ENCODE peak calls at places on chromosomes 7 and 10, in nine cellular contexts. I is GM10248; G is germinal center; B is dermis microvascular lymphatic vessel endothelial cell; L is nucleus accumbens; P is epithelial cell of esophagus; X is NCI-H1417; M is SK-N-SH; N is stimulated activated CD8-positive, alpha-beta memory T cell treated with anti-CD3 and anti-CD28 coated beads, Interleukin-7, amount 100 ng/mL, for 1 hour. J is an unnamed sample.

GRCh38 chr7:155560196-155560595 is 13.8 kb upstream of the CNPY1 start:
- DNase-seq in I (no peak), G (no peak), B (no peak), L (no peak), P (no peak), X (no peak), M (no peak), N (no peak), J (no peak)

GRCh38 chr7:106062006-106062405 is 50.1 kb downstream of the SYPL1 start:
- DNase-seq in I (no peak), G (no peak), B (no peak), L (no peak), P (peak), X (no peak), M (no peak), N (no peak), J (no peak)

GRCh38 chr7:70116867-70117266 is 518.6 kb downstream of the AUTS2 start:
- DNase-seq in I (no peak), G (no peak), B (no peak), L (no peak), P (no peak), X (no peak), M (no peak), N (no peak), J (no peak)

GRCh38 chr10:99977916-99978315 is 31.8 kb downstream of the DNMBP start:
- DNase-seq in I (no peak), G (no peak), B (no peak), L (no peak), P (no peak), X (no peak), M (no peak), N (no peak), J (no peak)

GRCh38 chr7:26686448-26686981 is 177.9 kb downstream of the SKAP2 start:
- DNase-seq in I (no peak), G (no peak), B (peak), L (no peak), P (peak), X (peak), M (peak), N (no peak), J (peak)

GRCh38 chr7:130959743-130960207 is 225.8 kb upstream of the KLF14 start:
- DNase-seq in I (no peak), G (no peak), B (no peak), L (no peak), P (peak), X (no peak), M (no peak), N (no peak), J (no peak)

GRCh38 chr10:42941245-42941644 is 135.6 kb upstream of the RET start:
- DNase-seq in I (peak), G (no peak), B (no peak), L (no peak), P (no peak), X (no peak), M (peak), N (no peak), J (no peak)

GRCh38 chr7:152541892-152542291 is 106.1 kb upstream of the KMT2C start:
- DNase-seq in I (no peak), G (no peak), B (no peak), L (no peak), P (no peak), X (no peak), M (no peak), N (no peak), J (no peak)

GRCh38 chr10:130873636-130874035 is 437.9 kb downstream of the TCERG1L start:
- DNase-seq in I (no peak), G (no peak), B (no peak), L (no peak), P (no peak), X (no peak), M (no peak), N (no peak), J (no peak)

GRCh38 chr7:150323682-150324365 is 479 bp upstream of the ACTR3C start:
- DNase-seq in I (peak), G (no peak), B (no peak), L (no peak), P (peak), X (no peak), M (peak), N (no peak), J (peak)

GRCh38 chr10:71368639-71369038 is 28.1 kb upstream of the CDH23 start:
- DNase-seq in I (no peak), G (peak), B (no peak), L (no peak), P (no peak), X (no peak), M (no peak), N (no peak), J (no peak)

GRCh38 chr7:131164900-131165254 is 162.8 kb upstream of the MKLN1 start:
- DNase-seq in I (no peak), G (no peak), B (no peak), L (no peak), P (no peak), X (no peak), M (no peak), N (no peak), J (no peak)

GRCh38 chr7:74178632-74179031 is 4.5 kb downstream of the EIF4H start:
- DNase-seq in I (no peak), G (no peak), B (no peak), L (no peak), P (peak), X (no peak), M (no peak), N (no peak), J (no peak)

GRCh38 chr7:130515315-130516047 is 23.6 kb downstream of the MEST start:
- DNase-seq in I (no peak), G (no peak), B (no peak), L (no peak), P (no peak), X (no peak), M (no peak), N (no peak), J (no peak)

GRCh38 chr10:84613336-84614021 is 285.1 kb downstream of the CCSER2 start:
- DNase-seq in I (no peak), G (peak), B (no peak), L (no peak), P (peak), X (peak), M (peak), N (no peak), J (peak)

GRCh38 chr7:2172311-2173183 is 60.2 kb downstream of the MAD1L1 start:
- DNase-seq in I (no peak), G (no peak), B (no peak), L (no peak), P (peak), X (peak), M (peak), N (no peak), J (no peak)

GRCh38 chr10:18362892-18363291 is 222.7 kb downstream of the CACNB2 start:
- DNase-seq in I (no peak), G (no peak), B (no peak), L (no peak), P (no peak), X (no peak), M (no peak), N (no peak), J (no peak)

J was measured in NCI-H2227 treated with DMSO at 0.1 percent for 48 hours.